ENCODE peak calls at places on chromosome 2, in five cellular contexts. U, L, T, F and W are unnamed samples.

GRCh38 chr2:102266204-102266603 is 45.2 kb upstream of the IL1RL1 start:
- DNase-seq in U (no peak), L (no peak), T (no peak), F (no peak), W (no peak)

GRCh38 chr2:129908721-129909373 is 70.6 kb upstream of the RAB6C start:
- DNase-seq in U (no peak), L (peak; percentile 74), T (no peak), F (no peak), W (no peak)

GRCh38 chr2:102603904-102604303 is 15.4 kb upstream of the SLC9A2 start:
- DNase-seq in U (peak; percentile 86), L (no peak), T (no peak), F (no peak), W (no peak)

GRCh38 chr2:181563101-181563692 is 93.7 kb downstream of the CERKL start:
- DNase-seq in U (no peak), L (no peak), T (no peak), F (no peak), W (no peak)

GRCh38 chr2:48126180-48126579 is 219.9 kb upstream of the FBXO11 start:
- DNase-seq in U (no peak), L (no peak), T (no peak), F (no peak), W (no peak)

GRCh38 chr2:220940646-220941045 is 631.5 kb downstream of the EPHA4 start:
- DNase-seq in U (no peak), L (no peak), T (no peak), F (no peak), W (no peak)

GRCh38 chr2:15588329-15588919 is 3.2 kb upstream of the DDX1 start:
- DNase-seq in U (peak; percentile 66), L (no peak), T (no peak), F (peak; percentile 14), W (no peak)

GRCh38 chr2:221649045-221649444 is 76.9 kb upstream of the EPHA4 start:
- DNase-seq in U (no peak), L (no peak), T (no peak), F (no peak), W (no peak)

GRCh38 chr2:63060079-63060482 is 9.5 kb downstream of the OTX1 start:
- DNase-seq in U (no peak), L (no peak), T (no peak), F (no peak), W (no peak)

GRCh38 chr2:107663632-107664031 is 163.1 kb upstream of the RGPD4 start:
- DNase-seq in U (no peak), L (no peak), T (no peak), F (no peak), W (no peak)

GRCh38 chr2:64327510-64328414 is 126.2 kb upstream of the LGALSL start:
- DNase-seq in U (peak; percentile 49), L (peak; percentile 83), T (no peak), F (peak; percentile 53), W (no peak)

GRCh38 chr2:157032019-157032418 is 225.5 kb upstream of the GALNT5 start:
- DNase-seq in U (peak; percentile 88), L (no peak), T (no peak), F (no peak), W (no peak)

GRCh38 chr2:155846249-155846648 is 486.3 kb downstream of the NR4A2 start:
- DNase-seq in U (peak; percentile 69), L (no peak), T (no peak), F (no peak), W (no peak)

GRCh38 chr2:193989645-193990044 is 1667.4 kb upstream of the SLC39A10 start:
- DNase-seq in U (no peak), L (no peak), T (no peak), F (no peak), W (no peak)

GRCh38 chr2:12486205-12487118 is 230.3 kb upstream of the TRIB2 start:
- DNase-seq in U (peak; percentile 86), L (no peak), T (no peak), F (no peak), W (no peak)

GRCh38 chr2:236824836-236825235 is 255.2 kb downstream of the ACKR3 start:
- DNase-seq in U (peak; percentile 26), L (peak; percentile 42), T (no peak), F (no peak), W (no peak)

GRCh38 chr2:25349397-25349796 is 7.7 kb upstream of the DNMT3A start:
- DNase-seq in U (peak; percentile 61), L (no peak), T (no peak), F (no peak), W (no peak)

GRCh38 chr2:89825034-89825433 is 1133.6 kb downstream of the RPIA start:
- DNase-seq in U (no peak), L (no peak), T (no peak), F (no peak), W (no peak)
- H3K4me3 ChIP-seq in U (no peak overlapping the region), L (no peak overlapping the region), T (no peak overlapping the region), F (no peak overlapping the region), W (no peak overlapping the region)

GRCh38 chr2:9095690-9096089 is 92.2 kb upstream of the MBOAT2 start:
- DNase-seq in U (peak; percentile 35), L (no peak), T (no peak), F (no peak), W (no peak)
- H3K4me3 ChIP-seq in U (no peak overlapping the region), L (no peak overlapping the region), T (no peak overlapping the region), F (no peak overlapping the region), W (no peak overlapping the region)

DNA sequence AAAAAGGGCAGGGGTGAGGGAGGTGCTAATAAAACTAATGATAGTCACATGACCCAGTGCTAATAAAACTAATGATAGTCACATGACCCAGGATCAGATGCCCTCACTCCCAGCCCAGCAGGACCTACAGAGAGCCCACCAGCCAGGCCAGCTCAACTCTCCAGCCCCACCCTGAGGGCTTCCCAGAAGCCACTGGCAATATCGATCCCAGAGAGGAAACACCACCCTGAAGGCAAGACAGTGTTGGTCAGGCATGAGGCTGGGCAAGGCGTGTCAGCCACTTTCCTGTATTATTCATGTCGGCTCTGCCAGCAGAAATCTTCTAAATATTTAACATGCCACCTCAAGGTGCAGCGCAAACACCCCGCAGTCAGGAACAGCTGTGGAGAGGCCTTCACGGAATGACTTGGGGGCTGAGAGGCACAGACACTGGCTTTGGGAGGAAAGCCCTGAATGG is 1.5 kb downstream of the REEP1 start:
- DNase-seq in U (no peak), L (peak; percentile 58), T (no peak), F (no peak), W (no peak)
- H3K4me3 ChIP-seq in U (no peak overlapping the region), L (no peak overlapping the region), T (no peak overlapping the region), F (no peak overlapping the region), W (no peak overlapping the region)

GRCh38 chr2:69384618-69385081 is 2.4 kb downstream of the GFPT1 start:
- DNase-seq in U (no peak), L (no peak), T (no peak), F (no peak), W (no peak)
- H3K4me3 ChIP-seq in U (no peak overlapping the region), L (no peak overlapping the region), T (no peak overlapping the region), F (no peak overlapping the region), W (no peak overlapping the region)

DNA sequence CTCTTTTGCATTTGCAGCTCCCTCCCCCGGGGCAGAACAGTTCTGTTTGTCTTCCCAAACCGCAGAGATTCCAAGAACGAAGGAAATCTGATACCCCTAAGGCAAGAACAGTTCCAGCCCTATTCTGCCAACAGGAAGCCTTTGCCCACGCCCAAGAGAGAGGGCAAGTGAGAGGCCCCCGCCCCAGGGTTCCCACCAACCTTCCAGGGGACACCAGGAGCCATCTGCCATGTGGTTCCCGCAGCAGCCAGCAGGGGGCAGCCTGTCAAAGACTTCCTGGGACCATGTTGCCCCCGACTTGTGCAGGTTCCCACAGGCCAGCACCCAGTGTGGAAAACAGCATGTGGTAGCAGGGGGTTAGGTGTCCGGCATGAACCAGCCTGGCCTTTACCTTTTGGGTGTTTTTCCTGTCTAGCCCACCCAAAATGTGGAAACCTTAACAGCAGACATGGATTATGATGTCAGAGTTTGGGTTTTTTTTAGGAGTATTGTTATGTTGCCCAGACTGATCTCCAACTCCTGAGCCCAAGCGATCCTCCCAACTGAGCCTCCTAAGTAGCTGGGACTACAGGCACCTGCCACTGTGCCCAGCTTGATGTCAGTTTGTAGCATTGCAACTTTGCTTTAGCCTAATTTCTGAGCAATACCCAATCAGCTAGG is 21.7 kb upstream of the EFHD1 start:
- DNase-seq in U (peak; percentile 81), L (peak; percentile 92), T (peak; percentile 90), F (peak; percentile 76), W (peak; percentile 45)
- H3K4me3 ChIP-seq in U (no peak overlapping the region), L (no peak overlapping the region), T (peak overlapping the region; percentile 11), F (no peak overlapping the region), W (no peak overlapping the region)

GRCh38 chr2:167749641-167750040 is 497.8 kb downstream of the STK39 start:
- DNase-seq in U (peak; percentile 40), L (no peak), T (no peak), F (no peak), W (no peak)

GRCh38 chr2:167752734-167753133 is 494.7 kb downstream of the STK39 start:
- DNase-seq in U (no peak), L (no peak), T (no peak), F (no peak), W (peak; percentile 10)

GRCh38 chr2:167749016-167749415 is 498.4 kb downstream of the STK39 start:
- DNase-seq in U (peak; percentile 59), L (no peak), T (no peak), F (no peak), W (no peak)

GRCh38 chr2:167748536-167748935 is 498.9 kb downstream of the STK39 start:
- DNase-seq in U (no peak), L (no peak), T (no peak), F (no peak), W (no peak)

DNA sequence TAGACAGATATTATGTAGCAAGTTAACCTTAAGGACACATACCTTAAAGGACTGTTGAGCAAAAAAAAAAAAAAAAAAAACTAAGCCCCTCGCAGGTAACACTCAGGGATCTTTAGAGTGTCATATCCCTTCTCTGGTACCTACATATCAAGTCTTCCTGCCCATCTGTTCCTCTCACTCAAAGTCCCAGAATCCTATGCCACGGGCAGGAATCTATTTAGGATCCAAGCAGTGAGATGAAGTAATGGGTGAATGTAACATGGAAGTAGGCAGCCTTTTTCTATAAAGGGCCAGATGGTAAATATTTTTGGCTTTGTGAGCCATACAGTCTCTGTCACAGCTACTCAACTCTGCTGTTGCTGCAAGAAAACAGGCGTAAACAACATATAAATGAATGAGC is 496.7 kb downstream of the STK39 start:
- DNase-seq in U (no peak), L (no peak), T (no peak), F (no peak), W (no peak)
- H3K4me3 ChIP-seq in U (no peak overlapping the region), L (no peak overlapping the region), T (no peak overlapping the region), F (no peak overlapping the region), W (no peak overlapping the region)

GRCh38 chr2:238231251-238231793 is 8.5 kb downstream of the HES6 start:
- DNase-seq in U (peak; percentile 74), L (peak; percentile 96), T (no peak), F (peak; percentile 81), W (peak; percentile 17)
- H3K4me3 ChIP-seq in U (peak overlapping the region; percentile 47), L (no peak overlapping the region), T (no peak overlapping the region), F (peak overlapping the region; percentile 79), W (no peak overlapping the region)

DNA sequence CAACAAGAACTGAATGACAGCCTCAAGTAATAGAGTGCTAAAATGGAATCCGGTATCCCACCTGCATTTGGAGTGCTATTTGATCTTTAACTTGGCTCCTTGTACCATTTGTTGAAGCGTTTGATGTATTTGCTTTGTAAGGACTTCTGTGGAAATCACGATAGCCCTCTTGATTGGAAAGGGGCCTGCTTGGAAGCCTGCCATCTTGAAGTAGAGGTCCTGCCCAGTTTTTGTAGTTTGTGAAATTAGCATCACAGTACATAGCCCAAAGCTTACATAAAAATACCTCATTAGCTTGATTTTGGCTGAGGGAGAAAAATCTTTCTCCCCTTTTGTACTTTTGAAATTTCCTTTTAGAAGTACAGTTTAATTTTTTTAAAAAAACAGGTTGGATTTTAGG is 2.7 kb downstream of the CDCA7 start:
- DNase-seq in U (no peak), L (no peak), T (no peak), F (no peak), W (no peak)
- H3K4me3 ChIP-seq in U (no peak overlapping the region), L (no peak overlapping the region), T (peak overlapping the region; percentile 98), F (no peak overlapping the region), W (peak overlapping the region; percentile 7)